ENCODE peak calls at places on chromosomes 5 and 9, in four cellular contexts. H, B, I and A are unnamed samples. For H3K4me1, the result is how much of the 10 kb centered on the place peaks cover.

GRCh38 chr9:112421771-112422222 is 41.9 kb downstream of the HSDL2 start:
- DNase-seq in H (no peak), B (no peak), I (no peak), A (no peak)

GRCh38 chr9:132622144-132622543 is 39.7 kb downstream of the BARHL1 start:
- DNase-seq in H (no peak), B (no peak), I (no peak), A (no peak)

GRCh38 chr9:95175523-95175922 is 142.0 kb downstream of the FANCC start:
- DNase-seq in H (no peak), B (no peak), I (no peak), A (no peak)

GRCh38 chr9:76717611-76718010 is 46.6 kb upstream of the PCA3 start:
- DNase-seq in H (no peak), B (no peak), I (no peak), A (no peak)

GRCh38 chr5:122498163-122498562 is 186.1 kb downstream of the SNCAIP start:
- DNase-seq in H (no peak), B (no peak), I (no peak), A (peak)

GRCh38 chr9:135561391-135562234 is at the start of gene PAEP:
- DNase-seq in H (no peak), B (no peak), I (no peak), A (no peak)

GRCh38 chr5:145925803-145926202 is 10.6 kb upstream of the SH3RF2 start:
- DNase-seq in H (no peak), B (no peak), I (no peak), A (no peak)

GRCh38 chr5:179906795-179907569 is 715 bp downstream of the TBC1D9B start:
- DNase-seq in H (peak), B (peak), I (no peak), A (peak)

GRCh38 chr9:134807726-134808125 is 72.9 kb upstream of the FCN2 start:
- DNase-seq in H (no peak), B (no peak), I (no peak), A (no peak)

GRCh38 chr9:93187047-93187446 is 3.1 kb downstream of the WNK2 start:
- DNase-seq in H (no peak), B (no peak), I (peak), A (peak)

GRCh38 chr5:54743997-54744788 is 226.6 kb downstream of the SNX18 start:
- DNase-seq in H (peak), B (peak), I (no peak), A (peak)

GRCh38 chr5:168449166-168449565 is 37.1 kb upstream of the RARS1 start:
- DNase-seq in H (no peak), B (no peak), I (no peak), A (no peak)

GRCh38 chr9:87382902-87383301 is 114.8 kb upstream of the DAPK1 start:
- DNase-seq in H (no peak), B (no peak), I (no peak), A (no peak)

GRCh38 chr5:174693697-174694400 is 30.5 kb upstream of the MSX2 start:
- DNase-seq in H (peak), B (peak), I (no peak), A (peak)

GRCh38 chr5:151068571-151069197 is 12.2 kb downstream of the TNIP1 start:
- DNase-seq in H (no peak), B (peak), I (no peak), A (no peak)

GRCh38 chr5:179799644-179799973 is 5.8 kb downstream of the LTC4S start:
- DNase-seq in H (no peak), B (no peak), I (no peak), A (no peak)

GRCh38 chr9:123614503-123615258 is 258.7 kb downstream of the CRB2 start:
- DNase-seq in H (no peak), B (no peak), I (no peak), A (no peak)

GRCh38 chr5:155260798-155261197 is 247.2 kb downstream of the KIF4B start:
- DNase-seq in H (no peak), B (no peak), I (no peak), A (no peak)

GRCh38 chr5:106959447-106959846 is 711.3 kb downstream of the EFNA5 start:
- DNase-seq in H (no peak), B (peak), I (no peak), A (peak)

DNA sequence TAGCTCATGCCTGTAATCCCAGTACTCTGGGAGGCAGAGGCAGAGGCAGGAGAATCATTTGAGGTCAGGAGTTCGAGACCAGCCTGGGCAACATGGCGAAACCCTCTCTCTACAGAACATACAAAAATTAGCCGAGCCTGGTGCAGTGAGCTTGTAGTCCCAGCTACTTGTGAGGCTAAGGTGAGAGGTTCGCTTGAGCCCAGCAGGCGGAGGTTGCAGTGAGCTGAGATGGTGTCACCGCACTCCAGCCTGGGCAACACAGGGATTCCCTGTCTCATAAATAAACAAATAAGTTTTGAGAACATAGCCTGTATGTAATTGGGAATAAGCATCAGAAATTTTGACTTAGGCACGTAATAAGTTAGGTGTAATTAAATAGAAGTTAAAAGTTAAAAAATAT is 971.7 kb upstream of the COX7C start:
- DNase-seq in H (no peak), B (no peak), I (no peak), A (no peak)
- H3K27ac ChIP-seq in H (no peak), B (no peak), I (no peak), A (no peak)

DNA sequence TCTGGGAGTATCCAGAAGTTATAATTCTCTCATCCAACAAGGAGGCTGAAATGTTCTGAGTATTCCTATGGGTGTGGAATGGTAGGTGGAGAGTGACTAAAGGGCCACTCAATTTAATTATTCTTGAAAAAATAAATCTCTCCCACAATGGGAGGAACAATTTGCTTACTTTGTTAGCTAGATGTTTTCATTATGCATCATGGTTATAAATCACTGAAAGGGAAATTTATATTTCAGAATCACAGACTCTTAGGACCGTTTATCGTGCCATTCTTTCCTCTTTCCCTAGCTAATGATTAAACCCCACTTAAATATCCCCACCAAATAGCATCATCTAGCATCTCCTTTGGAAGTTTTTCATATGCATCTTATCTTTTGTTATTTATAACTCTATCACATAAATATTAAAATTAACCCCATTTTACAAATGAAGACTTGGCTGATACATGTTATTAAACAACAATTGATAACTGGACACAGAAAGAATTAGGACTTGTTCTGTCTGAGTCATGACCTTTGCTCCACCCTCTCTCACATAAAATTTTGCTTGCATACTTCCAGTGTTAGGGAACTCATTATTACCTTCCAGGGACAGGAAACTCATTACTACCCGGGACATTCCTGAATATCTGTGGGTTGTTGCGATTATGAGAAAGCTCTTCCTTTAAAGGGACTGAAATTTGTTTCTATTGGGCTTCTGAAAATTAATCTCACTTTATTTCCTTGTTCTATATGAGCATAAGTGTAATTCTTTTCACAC is 94.9 kb upstream of the NMUR2 start:
- DNase-seq in H (no peak), B (no peak), I (no peak), A (no peak)
- H3K4me3 ChIP-seq in H (no peak), B (no peak), I (no peak), A (no peak)

GRCh38 chr5:39138182-39138487 is 63.9 kb upstream of the RICTOR start:
- DNase-seq in H (no peak), B (no peak), I (no peak), A (no peak)

GRCh38 chr5:39137391-39138181 is 63.4 kb upstream of the RICTOR start:
- DNase-seq in H (no peak), B (no peak), I (no peak), A (no peak)

GRCh38 chr5:39140558-39141168 is 66.5 kb upstream of the RICTOR start:
- DNase-seq in H (no peak), B (no peak), I (no peak), A (no peak)

DNA sequence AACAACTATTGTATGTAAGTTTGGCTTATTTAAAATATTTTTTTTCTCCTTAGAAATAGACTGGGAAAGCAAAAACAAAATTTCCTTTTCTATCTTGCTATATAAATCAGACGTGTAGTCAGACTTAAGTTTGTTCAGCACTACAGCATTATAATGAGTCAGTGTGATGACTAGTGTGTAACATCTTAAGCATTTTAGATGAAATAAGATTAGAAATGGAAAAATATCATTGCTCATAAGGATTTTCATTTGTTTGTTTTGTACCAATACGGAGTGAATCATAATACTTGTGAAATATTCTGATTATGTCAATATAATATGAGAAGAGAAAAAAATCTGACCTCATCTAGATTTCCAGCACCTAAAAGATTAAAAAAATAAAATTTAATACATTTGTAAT is 64.7 kb upstream of the RICTOR start:
- DNase-seq in H (no peak), B (no peak), I (no peak), A (no peak)
- H3K4me1 ChIP-seq in H (under half), B (under half), I (under half), A (under half)

GRCh38 chr5:76547891-76548524 is 75.2 kb downstream of the F2RL2 start:
- DNase-seq in H (no peak), B (no peak), I (no peak), A (no peak)
- H3K27ac ChIP-seq in H (peak), B (peak), I (peak), A (peak)